ENCODE peak calls at places on chromosomes 16 and 17, in five cellular contexts. One of them, this sample, is unnamed.

GRCh38 chr17:76529643-76530488 is 7.6 kb downstream of the CYGB start:
- DNase-seq in K562: peak
- DNase-seq in GM12878: no peak
- DNase-seq in A549: no peak
- DNase-seq in HepG2: peak
- DNase-seq in this sample: peak

GRCh38 chr17:49312722-49313121 is 49.3 kb downstream of the ZNF652 start:
- DNase-seq in HepG2: no peak
- DNase-seq in K562: no peak
- DNase-seq in A549: no peak
- DNase-seq in GM12878: no peak
- DNase-seq in this sample: peak

GRCh38 chr17:60888812-60889709 is 211.4 kb downstream of the BCAS3 start:
- DNase-seq in GM12878: no peak
- DNase-seq in HepG2: no peak
- DNase-seq in K562: no peak
- DNase-seq in A549: no peak
- DNase-seq in this sample: no peak

GRCh38 chr17:18219016-18219415 is 6.4 kb upstream of the LLGL1 start:
- DNase-seq in HepG2: no peak
- DNase-seq in A549: no peak
- DNase-seq in K562: no peak
- DNase-seq in GM12878: no peak
- DNase-seq in this sample: peak

GRCh38 chr16:49578435-49579024 is 204.9 kb downstream of the C16orf78 start:
- DNase-seq in A549: no peak
- DNase-seq in HepG2: no peak
- DNase-seq in GM12878: no peak
- DNase-seq in K562: no peak
- DNase-seq in this sample: no peak

GRCh38 chr16:26795184-26795583 is 271.5 kb upstream of the C16orf82 start:
- DNase-seq in GM12878: no peak
- DNase-seq in HepG2: no peak
- DNase-seq in A549: no peak
- DNase-seq in K562: peak
- DNase-seq in this sample: no peak

GRCh38 chr17:1713878-1714487 is 3.8 kb upstream of the TLCD2 start:
- DNase-seq in GM12878: no peak
- DNase-seq in HepG2: peak
- DNase-seq in K562: no peak
- DNase-seq in A549: peak
- DNase-seq in this sample: peak

GRCh38 chr16:67543036-67543435 is 14.4 kb downstream of the RIPOR1 start:
- DNase-seq in GM12878: no peak
- DNase-seq in K562: no peak
- DNase-seq in HepG2: no peak
- DNase-seq in A549: no peak
- DNase-seq in this sample: no peak

GRCh38 chr17:83091257-83092141 is 12.1 kb downstream of the METRNL start:
- DNase-seq in K562: no peak
- DNase-seq in HepG2: peak
- DNase-seq in GM12878: no peak
- DNase-seq in A549: no peak
- DNase-seq in this sample: no peak

GRCh38 chr17:40025991-40026815 is 11.0 kb downstream of the CSF3 start:
- DNase-seq in A549: no peak
- DNase-seq in HepG2: no peak
- DNase-seq in K562: no peak
- DNase-seq in GM12878: no peak
- DNase-seq in this sample: peak

GRCh38 chr16:84769416-84769815 is 50.4 kb upstream of the CRISPLD2 start:
- DNase-seq in A549: no peak
- DNase-seq in GM12878: no peak
- DNase-seq in K562: no peak
- DNase-seq in HepG2: no peak
- DNase-seq in this sample: no peak

GRCh38 chr16:1003551-1004347 is 22.2 kb downstream of the SOX8 start:
- DNase-seq in A549: no peak
- DNase-seq in HepG2: no peak
- DNase-seq in K562: no peak
- DNase-seq in GM12878: no peak
- DNase-seq in this sample: peak

GRCh38 chr16:30053376-30054015 is 12.1 kb upstream of the ALDOA start:
- DNase-seq in A549: no peak
- DNase-seq in HepG2: no peak
- DNase-seq in K562: peak
- DNase-seq in GM12878: no peak
- DNase-seq in this sample: peak

GRCh38 chr16:85227924-85228462 is 115.7 kb upstream of the CIBAR2 start:
- DNase-seq in A549: no peak
- DNase-seq in GM12878: no peak
- DNase-seq in HepG2: no peak
- DNase-seq in K562: peak
- DNase-seq in this sample: no peak

GRCh38 chr17:55448681-55449080 is 27.0 kb upstream of the MMD start:
- DNase-seq in A549: no peak
- DNase-seq in HepG2: no peak
- DNase-seq in GM12878: no peak
- DNase-seq in K562: no peak
- DNase-seq in this sample: no peak

GRCh38 chr16:81647527-81647926 is 131.6 kb upstream of the PLCG2 start:
- DNase-seq in K562: no peak
- DNase-seq in HepG2: no peak
- DNase-seq in A549: peak
- DNase-seq in GM12878: no peak
- DNase-seq in this sample: no peak

GRCh38 chr17:64262422-64263260 is at the start of gene TEX2:
- DNase-seq in HepG2: peak
- DNase-seq in GM12878: no peak
- DNase-seq in A549: no peak
- DNase-seq in K562: peak
- DNase-seq in this sample: peak

GRCh38 chr17:50986989-50987660 is 121.0 kb upstream of the TOB1 start:
- DNase-seq in GM12878: no peak
- DNase-seq in HepG2: no peak
- DNase-seq in A549: no peak
- DNase-seq in K562: no peak
- DNase-seq in this sample: no peak

GRCh38 chr17:79461041-79461440 is 149.8 kb downstream of the RBFOX3 start:
- DNase-seq in A549: peak
- DNase-seq in HepG2: no peak
- DNase-seq in K562: no peak
- DNase-seq in GM12878: no peak
- DNase-seq in this sample: no peak

GRCh38 chr17:9865585-9865984 is 39.5 kb downstream of the RCVRN start:
- DNase-seq in GM12878: no peak
- DNase-seq in HepG2: no peak
- DNase-seq in K562: no peak
- DNase-seq in A549: no peak
- DNase-seq in this sample: no peak

GRCh38 chr17:50693041-50693682 is 14.6 kb downstream of the ANKRD40 start:
- DNase-seq in K562: no peak
- DNase-seq in HepG2: peak
- DNase-seq in A549: peak
- DNase-seq in GM12878: no peak
- DNase-seq in this sample: no peak

DNA sequence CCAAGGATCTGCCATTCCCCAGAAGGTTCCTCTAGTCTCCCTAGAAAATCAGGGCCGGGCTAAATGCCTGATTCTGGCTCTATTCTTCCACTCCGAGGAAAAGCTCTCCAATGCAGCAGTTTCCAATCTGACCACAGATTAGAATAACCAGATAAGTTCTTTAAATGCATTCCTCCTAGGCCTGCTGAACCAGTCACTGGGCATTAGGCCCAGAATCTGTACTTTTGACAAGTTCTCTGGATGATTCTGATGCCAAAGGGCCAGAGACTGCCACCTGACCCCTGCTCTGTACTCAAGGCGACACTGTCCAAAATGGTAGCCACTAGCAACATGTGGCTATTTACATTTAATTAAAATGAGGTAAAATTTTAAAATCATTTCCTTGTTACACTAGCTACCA is 22.3 kb downstream of the MAP3K14 start:
- DNase-seq in K562: no peak
- DNase-seq in HepG2: no peak
- DNase-seq in A549: no peak
- DNase-seq in GM12878: no peak
- DNase-seq in this sample: peak
- TF ChIP-seq MYC in K562: no peak
- TF ChIP-seq MYC in HepG2: no peak
- TF ChIP-seq MYC in A549: no peak
- TF ChIP-seq MYC in GM12878: no peak
- TF ChIP-seq MYC in this sample: no peak

GRCh38 chr16:48433116-48433848 is 48.1 kb upstream of the SIAH1 start:
- DNase-seq in K562: no peak
- DNase-seq in GM12878: no peak
- DNase-seq in A549: no peak
- DNase-seq in HepG2: no peak
- DNase-seq in this sample: no peak
- H3K4me2 ChIP-seq in K562: no peak
- H3K4me2 ChIP-seq in GM12878: no peak
- H3K4me2 ChIP-seq in A549: no peak
- H3K4me2 ChIP-seq in HepG2: peak
- H3K4me2 ChIP-seq in this sample: no peak

DNA sequence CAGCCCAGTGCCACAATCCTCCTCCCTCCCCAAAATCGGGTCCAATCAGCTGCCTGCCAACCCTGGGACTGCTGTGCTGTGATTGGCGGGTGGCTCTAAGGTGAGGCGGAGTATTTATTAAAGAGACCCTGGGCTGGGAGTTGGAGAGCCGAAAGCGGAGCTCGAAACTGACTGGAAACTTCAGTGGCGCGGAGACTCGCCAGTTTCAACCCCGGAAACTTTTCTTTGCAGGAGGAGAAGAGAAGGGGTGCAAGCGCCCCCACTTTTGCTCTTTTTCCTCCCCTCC is at the start of gene SOX9:
- DNase-seq in A549: peak
- DNase-seq in GM12878: peak
- DNase-seq in K562: no peak
- DNase-seq in HepG2: peak
- DNase-seq in this sample: no peak
- TF ChIP-seq MYC in A549: no peak
- TF ChIP-seq MYC in GM12878: no peak
- TF ChIP-seq MYC in K562: no peak
- TF ChIP-seq MYC in HepG2: no peak
- TF ChIP-seq MYC in this sample: no peak

GRCh38 chr16:11034481-11034931 is 90.1 kb downstream of the CLEC16A start:
- DNase-seq in A549: no peak
- DNase-seq in K562: no peak
- DNase-seq in GM12878: no peak
- DNase-seq in HepG2: no peak
- DNase-seq in this sample: no peak
- H3K4me2 ChIP-seq in A549: no peak
- H3K4me2 ChIP-seq in K562: no peak
- H3K4me2 ChIP-seq in GM12878: no peak
- H3K4me2 ChIP-seq in HepG2: no peak
- H3K4me2 ChIP-seq in this sample: no peak

DNA sequence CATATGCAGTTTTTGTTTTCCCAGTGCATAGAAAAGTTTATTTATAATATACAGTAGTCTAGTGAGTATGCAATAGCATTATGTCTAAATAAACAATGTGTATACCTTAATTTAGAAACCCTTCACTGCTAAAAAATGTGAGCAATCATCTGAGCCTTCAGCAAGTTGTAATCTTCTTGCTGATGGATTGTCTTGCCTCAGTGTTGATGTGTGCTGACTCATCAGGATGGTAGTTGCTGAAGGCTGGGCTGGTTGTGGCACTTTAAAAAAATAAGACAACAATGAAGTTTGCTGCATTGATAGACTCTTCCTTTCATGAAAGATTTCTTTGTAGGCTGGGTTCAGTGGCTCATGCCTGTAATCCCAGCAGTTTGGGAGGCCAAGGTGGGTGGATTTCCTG is 13.9 kb upstream of the CAPNS2 start:
- DNase-seq in GM12878: no peak
- DNase-seq in A549: peak
- DNase-seq in HepG2: no peak
- DNase-seq in K562: no peak
- DNase-seq in this sample: peak
- TF ChIP-seq MYC in GM12878: no peak
- TF ChIP-seq MYC in A549: no peak
- TF ChIP-seq MYC in HepG2: no peak
- TF ChIP-seq MYC in K562: no peak
- TF ChIP-seq MYC in this sample: no peak

This sample was measured in endothelial cell of umbilical vein.